ENCODE peak calls at places on chromosome 17, in eight cellular contexts. R is neuronal stem cell, Z is PC-9, B is colonic mucosa, C is prostate gland, O is A549, T is heart right ventricle, W is psoas muscle. G is an unnamed sample.

GRCh38 chr17:81322271-81323082 is 27.4 kb upstream of the SLC38A10 start:
- DNase-seq in T (no peak), B (no peak), Z (no peak), R (no peak), W (peak; percentile 76), O (peak; percentile 72), C (no peak), G (peak; percentile 32)

GRCh38 chr17:80879723-80880649 is 111.7 kb upstream of the CHMP6 start:
- DNase-seq in T (no peak), O (no peak), Z (no peak), C (no peak), W (peak; percentile 55), R (no peak), B (no peak), G (no peak)

GRCh38 chr17:79433396-79433795 is 177.5 kb downstream of the RBFOX3 start:
- DNase-seq in Z (no peak), T (no peak), B (no peak), W (no peak), O (peak; percentile 76), C (no peak), R (no peak), G (no peak)

GRCh38 chr17:8442310-8442709 is 6.6 kb downstream of the NDEL1 start:
- DNase-seq in R (no peak), B (no peak), T (no peak), C (no peak), O (no peak), Z (no peak), W (no peak), G (no peak)

GRCh38 chr17:39151680-39152058 is 232 bp upstream of the PLXDC1 start:
- DNase-seq in Z (no peak), C (no peak), R (no peak), B (no peak), O (no peak), T (peak; percentile 37), W (peak; percentile 52), G (peak; percentile 18)

GRCh38 chr17:65530158-65530984 is 31.1 kb downstream of the AXIN2 start:
- DNase-seq in W (no peak), Z (peak; percentile 32), T (no peak), R (no peak), O (no peak), C (no peak), B (no peak), G (no peak)

GRCh38 chr17:42441717-42442565 is 16.7 kb upstream of the ATP6V0A1 start:
- DNase-seq in B (peak; percentile 66), O (no peak), Z (no peak), T (no peak), C (no peak), W (no peak), R (no peak), G (no peak)

GRCh38 chr17:18985475-18985874 is 19.1 kb downstream of the FAM83G start:
- DNase-seq in O (no peak), W (no peak), R (no peak), Z (no peak), B (no peak), C (no peak), T (no peak), G (no peak)

GRCh38 chr17:78168906-78169793 is 769 bp downstream of the SYNGR2 start:
- DNase-seq in R (no peak), W (peak; percentile 75), C (peak; percentile 82), O (peak; percentile 80), B (peak; percentile 90), Z (no peak), T (peak; percentile 58), G (peak; percentile 67)

GRCh38 chr17:60535382-60536279 is 9.6 kb upstream of the APPBP2 start:
- DNase-seq in C (no peak), R (no peak), B (no peak), W (no peak), T (no peak), O (no peak), Z (no peak), G (no peak)

GRCh38 chr17:246851-247421 is 65.5 kb upstream of the DOC2B start:
- DNase-seq in R (no peak), B (no peak), C (no peak), W (peak; percentile 42), Z (no peak), T (no peak), O (no peak), G (no peak)

GRCh38 chr17:74520790-74521480 is 10.3 kb downstream of the CD300LB start:
- DNase-seq in Z (no peak), R (no peak), O (no peak), C (no peak), T (no peak), B (peak; percentile 17), W (no peak), G (no peak)

GRCh38 chr17:45320931-45321461 is 4.2 kb upstream of the MAP3K14 start:
- DNase-seq in B (peak; percentile 67), Z (peak; percentile 98), W (no peak), O (peak; percentile 93), R (no peak), C (peak; percentile 71), T (no peak), G (no peak)

GRCh38 chr17:37458805-37459204 is 30.9 kb upstream of the DUSP14 start:
- DNase-seq in R (no peak), T (no peak), Z (peak; percentile 49), C (no peak), O (peak; percentile 44), B (no peak), W (no peak), G (no peak)

GRCh38 chr17:50191070-50192045 is 10.1 kb downstream of the COL1A1 start:
- DNase-seq in R (no peak), C (no peak), Z (no peak), W (no peak), O (no peak), B (no peak), T (no peak), G (no peak)

GRCh38 chr17:43849116-43849515 is 2.1 kb downstream of the CD300LG start:
- DNase-seq in W (no peak), Z (no peak), O (no peak), B (no peak), R (no peak), C (no peak), T (no peak), G (no peak)

GRCh38 chr17:7557825-7558543 is 566 bp upstream of the TNFSF13 start:
- DNase-seq in B (peak; percentile 94), R (no peak), Z (peak; percentile 78), O (peak; percentile 50), C (peak; percentile 94), T (peak; percentile 87), W (peak; percentile 91), G (no peak)

GRCh38 chr17:43772877-43773648 is 5.7 kb downstream of the DUSP3 start:
- DNase-seq in Z (no peak), W (peak; percentile 69), B (no peak), O (no peak), T (no peak), R (no peak), C (no peak), G (no peak)

GRCh38 chr17:55833311-55833710 is 82.5 kb downstream of the PCTP start:
- DNase-seq in R (no peak), B (no peak), Z (no peak), T (no peak), O (no peak), C (no peak), W (no peak), G (no peak)

GRCh38 chr17:2398188-2398587 is 2.7 kb downstream of the MNT start:
- DNase-seq in O (no peak), B (no peak), Z (no peak), W (no peak), C (no peak), T (no peak), R (no peak), G (no peak)

GRCh38 chr17:5437721-5438317 is 1.1 kb downstream of the C1QBP start:
- DNase-seq in W (no peak), Z (peak; percentile 86), C (no peak), O (no peak), B (no peak), T (no peak), R (no peak), G (no peak)

GRCh38 chr17:48228720-48229119 is 121.2 kb downstream of the SNX11 start:
- DNase-seq in T (no peak), B (no peak), C (no peak), R (no peak), W (no peak), Z (no peak), O (no peak), G (no peak)
- H3K9me3 ChIP-seq in T (no peaks in the 10 kb centered on the region), B (no peaks in the 10 kb centered on the region), C (no peaks in the 10 kb centered on the region), R (no peaks in the 10 kb centered on the region), W (no peaks in the 10 kb centered on the region), Z (no peaks in the 10 kb centered on the region), O (no peaks in the 10 kb centered on the region), G (no peaks in the 10 kb centered on the region)

GRCh38 chr17:11485336-11485735 is 112.9 kb upstream of the DNAH9 start:
- DNase-seq in C (no peak), T (no peak), W (no peak), B (no peak), O (no peak), R (no peak), Z (no peak), G (no peak)
- H3K9me3 ChIP-seq in C (no peaks in the 10 kb centered on the region), T (no peaks in the 10 kb centered on the region), W (no peaks in the 10 kb centered on the region), B (no peaks in the 10 kb centered on the region), O (no peaks in the 10 kb centered on the region), R (no peaks in the 10 kb centered on the region), Z (no peaks in the 10 kb centered on the region), G (no peaks in the 10 kb centered on the region)

DNA sequence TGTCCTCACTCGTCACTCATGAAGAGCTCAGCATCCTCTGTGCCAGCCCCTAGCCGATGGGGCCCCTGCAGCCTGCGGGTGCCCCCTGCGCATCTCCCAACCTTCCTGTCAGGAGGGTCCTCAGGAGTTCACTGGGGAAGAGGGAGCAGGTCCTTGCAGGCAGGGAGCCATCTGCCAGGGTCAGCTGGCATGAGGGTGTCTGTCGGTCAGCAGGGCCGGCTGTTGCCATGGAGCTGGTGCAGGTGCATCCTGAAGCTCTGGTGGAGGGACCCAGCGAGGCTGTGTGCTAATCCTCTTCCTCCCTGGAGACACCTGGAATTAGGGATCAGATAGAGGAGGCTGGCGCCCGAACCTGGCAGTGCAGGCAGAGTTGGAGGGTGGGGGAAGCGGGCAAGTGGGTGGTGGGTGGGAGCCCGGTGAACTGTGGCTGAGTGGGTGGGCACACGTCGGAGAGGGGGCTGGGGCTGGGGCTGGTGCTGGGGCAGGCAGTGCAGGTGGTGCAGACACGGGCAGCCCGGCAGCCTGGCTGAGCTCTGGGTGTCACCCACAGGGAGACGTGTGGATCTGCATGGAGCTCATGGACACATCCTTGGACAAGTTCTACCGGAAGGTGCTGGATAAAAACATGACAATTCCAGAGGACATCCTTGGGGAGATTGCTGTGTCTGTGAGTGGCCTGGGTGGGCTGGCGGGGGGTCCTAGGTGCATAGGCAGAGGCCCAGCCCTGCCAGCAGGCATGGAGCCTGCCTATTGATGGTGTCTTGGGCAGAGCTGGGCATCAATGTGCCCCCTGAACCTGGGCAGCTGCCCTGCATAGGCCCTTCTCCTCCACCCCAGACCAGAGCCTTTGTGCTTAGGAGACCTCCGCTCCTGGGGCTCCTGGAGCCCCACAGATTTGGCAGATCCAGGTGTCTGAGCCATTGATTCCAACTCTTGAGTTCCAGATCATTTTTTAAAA is 17.4 kb downstream of the MAP2K3 start:
- DNase-seq in W (peak; percentile 60), O (no peak), C (no peak), T (no peak), Z (no peak), R (no peak), B (no peak), G (no peak)
- H3K9me3 ChIP-seq in W (no peaks in the 10 kb centered on the region), O (no peaks in the 10 kb centered on the region), C (no peaks in the 10 kb centered on the region), T (no peaks in the 10 kb centered on the region), Z (no peaks in the 10 kb centered on the region), R (no peaks in the 10 kb centered on the region), B (no peaks in the 10 kb centered on the region), G (no peaks in the 10 kb centered on the region)

DNA sequence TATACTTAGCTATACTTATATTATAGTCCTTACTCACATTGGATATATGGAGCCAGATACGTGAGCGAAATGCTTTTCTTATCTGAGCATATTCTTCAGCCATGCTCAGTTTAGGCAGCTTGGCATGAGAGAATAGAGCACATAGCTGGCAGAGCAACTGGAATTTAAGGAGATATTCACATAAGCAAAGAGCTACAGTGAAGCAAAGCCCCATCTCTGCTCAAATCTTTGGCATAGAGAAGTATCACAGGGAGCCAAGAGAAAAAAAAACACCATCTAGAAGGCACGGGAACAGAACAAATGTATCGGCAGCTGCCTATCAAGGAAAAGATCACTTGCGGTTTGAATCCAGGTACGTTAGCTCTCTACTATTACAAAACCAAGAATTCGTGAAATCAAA is 734.2 kb upstream of the KIF2B start:
- DNase-seq in R (no peak), W (no peak), C (no peak), O (no peak), Z (no peak), T (no peak), B (no peak), G (no peak)
- H3K9me3 ChIP-seq in R (no peaks in the 10 kb centered on the region), W (no peaks in the 10 kb centered on the region), C (no peaks in the 10 kb centered on the region), O (no peaks in the 10 kb centered on the region), Z (no peaks in the 10 kb centered on the region), T (no peaks in the 10 kb centered on the region), B (no peaks in the 10 kb centered on the region), G (no peaks in the 10 kb centered on the region)